ENCODE peak calls at places on chromosomes 4 and X, in four cellular contexts. N, I, H and O are unnamed samples. For H3K4me1, the result is how much of the 10 kb centered on the place peaks cover.

GRCh38 chrX:153381684-153382532 is 19.2 kb downstream of the PNMA6E start:
- DNase-seq in N (no peak), I (no peak), H (no peak), O (no peak)

GRCh38 chr4:24730256-24731001 is 64.9 kb upstream of the SOD3 start:
- DNase-seq in N (peak), I (peak), H (peak), O (peak)

GRCh38 chr4:97016186-97016945 is 1126.9 kb downstream of the STPG2 start:
- DNase-seq in N (no peak), I (no peak), H (no peak), O (no peak)

GRCh38 chr4:143282170-143282760 is 54.4 kb upstream of the GAB1 start:
- DNase-seq in N (no peak), I (no peak), H (no peak), O (no peak)

GRCh38 chr4:102438873-102439614 is 62.1 kb upstream of the NFKB1 start:
- DNase-seq in N (no peak), I (no peak), H (no peak), O (no peak)

GRCh38 chrX:109872021-109872730 is 130.7 kb upstream of the TMEM164 start:
- DNase-seq in N (no peak), I (no peak), H (no peak), O (no peak)

GRCh38 chr4:15006416-15007024 is 4.2 kb downstream of the CPEB2 start:
- DNase-seq in N (no peak), I (no peak), H (no peak), O (no peak)

GRCh38 chr4:156976147-156976546 is 4.5 kb upstream of the PDGFC start:
- DNase-seq in N (no peak), I (no peak), H (no peak), O (no peak)

GRCh38 chr4:38055566-38055965 is 95.4 kb downstream of the PTTG2 start:
- DNase-seq in N (no peak), I (no peak), H (no peak), O (no peak)

GRCh38 chrX:46903458-46904242 is 8.6 kb upstream of the JADE3 start:
- DNase-seq in N (peak), I (peak), H (peak), O (peak)
- H3K4me3 ChIP-seq in N (no peak), I (no peak), H (peak), O (peak)

DNA sequence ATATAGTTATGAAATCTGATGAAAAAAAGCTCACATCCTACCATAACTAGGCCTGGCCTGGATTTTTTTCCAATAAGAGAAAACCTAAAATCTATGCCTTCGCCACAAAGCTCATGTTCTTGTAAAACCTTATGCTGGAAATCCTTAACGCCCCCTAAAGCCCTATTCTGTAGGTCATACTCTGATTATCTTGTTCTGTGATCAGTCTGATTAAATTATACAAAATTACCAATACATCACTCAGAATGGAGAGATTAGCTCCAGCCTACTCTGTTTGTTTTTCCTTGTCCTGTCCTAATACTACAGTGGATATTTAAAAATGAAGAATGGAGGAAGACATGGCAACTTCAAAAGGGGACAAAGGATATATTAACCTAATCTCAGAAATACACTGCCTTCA is 7.2 kb downstream of the ZNF827 start:
- DNase-seq in N (no peak), I (no peak), H (no peak), O (no peak)
- H3K4me1 ChIP-seq in N (under half), I (under half), H (under half), O (under half)

GRCh38 chr4:169791527-169792156 is 33.9 kb upstream of the HPF1 start:
- DNase-seq in N (no peak), I (no peak), H (no peak), O (no peak)
- H3K4me3 ChIP-seq in N (no peak), I (no peak), H (peak), O (peak)

GRCh38 chr4:186161138-186161537 is 30.2 kb upstream of the CYP4V2 start:
- DNase-seq in N (no peak), I (no peak), H (no peak), O (no peak)
- H3K4me1 ChIP-seq in N (under half), I (under half), H (under half), O (under half)